ENCODE peak calls at places on chromosomes 13 and 19, in four cellular contexts. K, I, H and R are unnamed samples.

GRCh38 chr19:53960187-53960586 is 2.5 kb upstream of the CACNG8 start:
- DNase-seq in K (no peak), I (no peak), H (no peak), R (no peak)

GRCh38 chr13:71525004-71525403 is 342.0 kb downstream of the DACH1 start:
- DNase-seq in H (no peak), I (no peak), K (no peak), R (no peak)

GRCh38 chr19:1355974-1356865 is 27.5 kb upstream of the NDUFS7 start:
- DNase-seq in I (no peak), H (no peak), K (no peak), R (no peak)

GRCh38 chr13:25902946-25903345 is 148.9 kb downstream of the SHISA2 start:
- DNase-seq in I (no peak), H (peak; percentile 24), K (no peak), R (peak; percentile 50)

GRCh38 chr13:90416519-90416918 is 931.0 kb upstream of the MIR17HG start:
- DNase-seq in H (no peak), I (no peak), K (no peak), R (no peak)

GRCh38 chr19:32977269-32977668 is 5.2 kb downstream of the FAAP24 start:
- DNase-seq in K (no peak), H (no peak), I (no peak), R (no peak)

GRCh38 chr13:50280538-50280937 is 265.3 kb downstream of the KCNRG start:
- DNase-seq in I (no peak), H (no peak), K (no peak), R (no peak)

GRCh38 chr13:86692291-86692690 is 893.1 kb upstream of the SLITRK6 start:
- DNase-seq in H (no peak), I (no peak), K (no peak), R (no peak)

GRCh38 chr19:45524575-45525129 is 17.4 kb downstream of the VASP start:
- DNase-seq in H (no peak), K (no peak), I (no peak), R (no peak)

GRCh38 chr13:20565120-20565736 is 1.7 kb upstream of the IFT88 start:
- DNase-seq in I (no peak), H (peak; percentile 16), K (no peak), R (no peak)

GRCh38 chr13:45521292-45521691 is 56.6 kb downstream of the COG3 start:
- DNase-seq in K (no peak), H (no peak), I (peak; percentile 14), R (no peak)

GRCh38 chr13:23618341-23618740 is 48.1 kb downstream of the TNFRSF19 start:
- DNase-seq in K (no peak), H (peak; percentile 94), I (no peak), R (no peak)

GRCh38 chr19:53549354-53549753 is 11.4 kb downstream of the ZNF331 start:
- DNase-seq in H (no peak), K (no peak), I (no peak), R (no peak)

GRCh38 chr13:98272549-98272948 is 95.5 kb upstream of the RNF113B start:
- DNase-seq in I (no peak), H (no peak), K (no peak), R (no peak)

GRCh38 chr13:90447735-90448103 is 899.8 kb upstream of the MIR17HG start:
- DNase-seq in H (peak; percentile 49), K (peak; percentile 1), I (no peak), R (no peak)

GRCh38 chr13:64551755-64552154 is 2678.4 kb downstream of the PCDH9 start:
- DNase-seq in K (no peak), H (peak; percentile 80), I (no peak), R (no peak)

GRCh38 chr13:32267836-32268439 is 47.2 kb downstream of the ZAR1L start:
- DNase-seq in I (no peak), H (no peak), K (peak; percentile 51), R (peak; percentile 21)

GRCh38 chr13:80276371-80277289 is 64.3 kb downstream of the SPRY2 start:
- DNase-seq in K (no peak), I (no peak), H (peak; percentile 47), R (no peak)

GRCh38 chr19:56538254-56538760 is 441 bp upstream of the ZFP28 start:
- DNase-seq in I (peak; percentile 86), K (no peak), H (peak; percentile 78), R (no peak)

GRCh38 chr19:45779231-45780145 is 2.8 kb downstream of the DMPK start:
- DNase-seq in K (peak; percentile 87), I (peak; percentile 93), H (peak; percentile 59), R (peak; percentile 84)

GRCh38 chr13:68199271-68199670 is 969.1 kb upstream of the PCDH9 start:
- DNase-seq in I (no peak), K (no peak), H (no peak), R (no peak)

GRCh38 chr13:44237276-44237767 is 136.3 kb upstream of the SERP2 start:
- DNase-seq in K (no peak), I (peak; percentile 40), H (peak; percentile 68), R (no peak)

GRCh38 chr19:16791942-16792341 is 37.3 kb upstream of the SIN3B start:
- DNase-seq in H (no peak), I (no peak), K (no peak), R (no peak)

GRCh38 chr19:53537523-53538377 is at the start of gene ZNF331:
- DNase-seq in H (peak; percentile 59), I (peak; percentile 71), K (no peak), R (no peak)

GRCh38 chr19:45128806-45129205 is 32.0 kb downstream of the NKPD1 start:
- DNase-seq in K (no peak), I (no peak), H (no peak), R (no peak)

GRCh38 chr19:8648240-8648639 is 17.8 kb downstream of the NFILZ start:
- DNase-seq in I (no peak), K (no peak), H (no peak), R (no peak)

GRCh38 chr19:52230685-52231084 is 38.7 kb upstream of the ZNF766 start:
- DNase-seq in K (no peak), H (no peak), I (no peak), R (no peak)

GRCh38 chr19:45406165-45406956 is at the start of gene POLR1G:
- DNase-seq in I (peak; percentile 82), H (peak; percentile 89), K (peak; percentile 79), R (peak; percentile 91)

GRCh38 chr19:45464861-45465427 is 2.9 kb upstream of the FOSB start:
- DNase-seq in K (no peak), H (no peak), I (no peak), R (no peak)

GRCh38 chr19:10086032-10086903 is at the start of gene SHFL:
- DNase-seq in I (peak; percentile 42), H (no peak), K (no peak), R (peak; percentile 80)

GRCh38 chr19:41535029-41535622 is 40.8 kb upstream of the CEACAM21 start:
- DNase-seq in H (no peak), K (no peak), I (no peak), R (peak; percentile 96)

GRCh38 chr19:47227347-47228167 is 3.4 kb downstream of the BBC3 start:
- DNase-seq in K (peak; percentile 87), I (peak; percentile 82), H (no peak), R (peak; percentile 70)

DNA sequence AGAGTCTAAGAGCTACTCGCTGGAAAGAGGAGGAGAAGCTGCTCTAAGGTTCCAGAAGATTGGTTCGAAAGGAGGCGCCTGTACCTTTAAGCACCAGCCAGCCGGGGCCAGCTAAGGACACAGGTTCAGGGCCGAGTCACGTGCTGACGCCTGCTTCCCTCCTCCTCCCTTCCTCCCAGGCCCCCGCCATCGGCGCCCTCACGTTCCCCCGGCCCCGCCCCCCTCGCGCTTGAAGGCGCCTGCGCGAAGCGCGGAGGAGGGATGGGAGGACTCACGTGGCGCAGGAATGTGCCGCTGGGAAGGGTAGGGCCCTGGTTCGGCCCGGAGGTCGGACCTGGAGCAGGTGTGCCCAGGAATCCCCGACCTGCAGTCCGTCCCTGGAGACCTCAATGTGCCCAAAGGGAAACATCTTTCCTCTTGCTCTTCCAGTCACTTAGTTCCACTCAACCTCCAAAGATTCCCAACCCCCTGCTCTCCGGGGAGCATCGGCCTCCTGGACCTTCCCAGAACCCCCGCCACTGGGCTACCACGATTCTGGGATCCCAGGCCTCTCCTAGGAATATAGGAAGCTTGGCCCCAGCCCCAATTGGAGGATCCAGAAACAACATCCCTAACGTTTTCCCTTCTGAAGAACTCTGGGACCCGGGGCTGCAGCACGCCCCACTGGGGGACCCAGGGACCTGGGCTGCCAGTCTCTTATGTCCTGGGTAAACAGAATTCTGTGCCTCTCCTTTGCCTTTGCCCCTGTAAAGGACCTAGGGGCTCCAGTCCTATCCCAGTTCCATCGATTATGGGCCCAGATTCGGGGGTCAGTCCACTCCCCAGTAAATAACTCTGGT is 2.5 kb downstream of the DBP start:
- DNase-seq in I (peak; percentile 98), H (peak; percentile 81), K (peak; percentile 94), R (peak; percentile 97)
- H3K4me1 ChIP-seq in I (peaks cover 16% of the 10 kb centered on the region), H (peaks cover 25% of the 10 kb centered on the region), K (peaks cover 86% of the 10 kb centered on the region), R (peaks cover 32% of the 10 kb centered on the region)

GRCh38 chr13:31172001-31172400 is 10.3 kb upstream of the HSPH1 start:
- DNase-seq in K (no peak), H (peak; percentile 74), I (no peak), R (no peak)

GRCh38 chr13:31172535-31172934 is 10.8 kb upstream of the HSPH1 start:
- DNase-seq in I (no peak), K (peak; percentile 31), H (peak; percentile 96), R (no peak)

GRCh38 chr13:31179241-31179640 is 17.5 kb upstream of the HSPH1 start:
- DNase-seq in I (no peak), K (no peak), H (no peak), R (no peak)

GRCh38 chr13:31175847-31176536 is 14.3 kb upstream of the HSPH1 start:
- DNase-seq in I (no peak), K (no peak), H (no peak), R (no peak)

GRCh38 chr13:31174018-31174417 is 12.3 kb upstream of the HSPH1 start:
- DNase-seq in K (no peak), I (no peak), H (no peak), R (no peak)
- TF ChIP-seq CTCF in K (no peak), I (peak; percentile 43), H (peak; percentile 48), R (no peak)

GRCh38 chr13:114142137-114142550 is 9.7 kb upstream of the RASA3 start:
- DNase-seq in H (no peak), I (no peak), K (no peak), R (no peak)
- H3K4me1 ChIP-seq in H (no peaks in the 10 kb centered on the region), I (no peaks in the 10 kb centered on the region), K (peaks cover 10% of the 10 kb centered on the region), R (peaks cover 13% of the 10 kb centered on the region)

GRCh38 chr19:3849787-3850186 is 19.1 kb downstream of the ZFR2 start:
- DNase-seq in H (no peak), K (no peak), I (no peak), R (no peak)

GRCh38 chr19:3851254-3852176 is 17.3 kb downstream of the ZFR2 start:
- DNase-seq in H (no peak), K (peak; percentile 39), I (no peak), R (no peak)

GRCh38 chr19:3850320-3850972 is 18.4 kb downstream of the ZFR2 start:
- DNase-seq in K (no peak), H (no peak), I (no peak), R (no peak)

GRCh38 chr19:3852177-3852511 is 16.7 kb downstream of the ZFR2 start:
- DNase-seq in H (no peak), I (no peak), K (no peak), R (no peak)

DNA sequence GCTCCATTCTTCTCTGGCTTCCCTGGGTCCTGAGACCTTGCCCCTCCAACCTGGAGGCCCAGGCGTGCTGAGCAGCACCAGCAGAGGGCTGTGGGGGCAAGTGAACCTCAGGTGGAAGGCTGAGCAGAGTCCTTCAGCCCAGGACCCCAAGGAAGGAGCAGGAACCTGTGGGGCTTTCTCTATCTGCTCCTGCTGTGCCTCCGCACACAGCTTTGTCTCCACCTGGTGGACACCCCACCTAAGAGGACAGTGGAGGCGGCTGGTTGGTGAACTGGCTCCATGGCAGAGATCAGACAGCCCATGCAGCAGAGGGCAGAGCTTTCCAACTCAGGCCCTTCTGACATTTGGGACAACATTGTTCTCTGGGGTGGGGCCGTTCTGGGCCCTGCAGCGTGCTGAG is 19.7 kb downstream of the ZFR2 start:
- DNase-seq in K (peak; percentile 65), H (no peak), I (peak; percentile 44), R (peak; percentile 54)
- TF ChIP-seq CTCF in K (peak; percentile 94), H (peak; percentile 56), I (peak; percentile 29), R (peak; percentile 80)